ENCODE peak calls at places on chromosomes 4 and X, in ten cellular contexts. One of them, this sample, is unnamed.

GRCh38 chrX:39814391-39814790 is 283.4 kb downstream of the BCOR start:
- DNase-seq in adipocyte: peak
- DNase-seq in DMS153: no peak
- DNase-seq in Karpas-422: peak
- DNase-seq in occipital lobe: no peak
- DNase-seq in RWPE1: peak
- DNase-seq in progenitor cell of endocrine pancreas: no peak
- DNase-seq in stimulated activated effector memory CD8-positive, alpha-beta T cell treated with anti-CD3 and anti-CD28 coated beads, Interleukin-12 subunit alpha, Interleukin-12 subunit beta, amount 100 ng/mL, for 72 hours: peak
- DNase-seq in sciatic nerve: no peak
- DNase-seq in posterior cingulate gyrus: no peak
- DNase-seq in this sample: peak

GRCh38 chr4:42395595-42395994 is 1.7 kb upstream of the SHISA3 start:
- DNase-seq in adipocyte: no peak
- DNase-seq in DMS153: no peak
- DNase-seq in Karpas-422: no peak
- DNase-seq in occipital lobe: no peak
- DNase-seq in RWPE1: no peak
- DNase-seq in progenitor cell of endocrine pancreas: no peak
- DNase-seq in stimulated activated effector memory CD8-positive, alpha-beta T cell treated with anti-CD3 and anti-CD28 coated beads, Interleukin-12 subunit alpha, Interleukin-12 subunit beta, amount 100 ng/mL, for 72 hours: no peak
- DNase-seq in sciatic nerve: no peak
- DNase-seq in posterior cingulate gyrus: no peak
- DNase-seq in this sample: no peak

GRCh38 chr4:87527446-87528240 is 1.5 kb downstream of the SPARCL1 start:
- DNase-seq in adipocyte: no peak
- DNase-seq in DMS153: no peak
- DNase-seq in Karpas-422: no peak
- DNase-seq in occipital lobe: no peak
- DNase-seq in RWPE1: no peak
- DNase-seq in progenitor cell of endocrine pancreas: no peak
- DNase-seq in stimulated activated effector memory CD8-positive, alpha-beta T cell treated with anti-CD3 and anti-CD28 coated beads, Interleukin-12 subunit alpha, Interleukin-12 subunit beta, amount 100 ng/mL, for 72 hours: no peak
- DNase-seq in sciatic nerve: no peak
- DNase-seq in posterior cingulate gyrus: no peak
- DNase-seq in this sample: no peak

GRCh38 chr4:161010227-161010626 is 1153.6 kb downstream of the FSTL5 start:
- DNase-seq in adipocyte: no peak
- DNase-seq in DMS153: no peak
- DNase-seq in Karpas-422: no peak
- DNase-seq in occipital lobe: no peak
- DNase-seq in RWPE1: no peak
- DNase-seq in progenitor cell of endocrine pancreas: no peak
- DNase-seq in stimulated activated effector memory CD8-positive, alpha-beta T cell treated with anti-CD3 and anti-CD28 coated beads, Interleukin-12 subunit alpha, Interleukin-12 subunit beta, amount 100 ng/mL, for 72 hours: no peak
- DNase-seq in sciatic nerve: no peak
- DNase-seq in posterior cingulate gyrus: no peak
- DNase-seq in this sample: no peak

GRCh38 chr4:81482344-81482743 is 10.6 kb upstream of the RASGEF1B start:
- DNase-seq in adipocyte: no peak
- DNase-seq in DMS153: no peak
- DNase-seq in Karpas-422: no peak
- DNase-seq in occipital lobe: no peak
- DNase-seq in RWPE1: no peak
- DNase-seq in progenitor cell of endocrine pancreas: no peak
- DNase-seq in stimulated activated effector memory CD8-positive, alpha-beta T cell treated with anti-CD3 and anti-CD28 coated beads, Interleukin-12 subunit alpha, Interleukin-12 subunit beta, amount 100 ng/mL, for 72 hours: no peak
- DNase-seq in sciatic nerve: no peak
- DNase-seq in posterior cingulate gyrus: no peak
- DNase-seq in this sample: no peak

GRCh38 chrX:106039920-106040319 is 1.4 kb upstream of the SERPINA7 start:
- DNase-seq in adipocyte: peak
- DNase-seq in DMS153: no peak
- DNase-seq in Karpas-422: peak
- DNase-seq in occipital lobe: no peak
- DNase-seq in RWPE1: peak
- DNase-seq in progenitor cell of endocrine pancreas: no peak
- DNase-seq in stimulated activated effector memory CD8-positive, alpha-beta T cell treated with anti-CD3 and anti-CD28 coated beads, Interleukin-12 subunit alpha, Interleukin-12 subunit beta, amount 100 ng/mL, for 72 hours: no peak
- DNase-seq in sciatic nerve: no peak
- DNase-seq in posterior cingulate gyrus: no peak
- DNase-seq in this sample: peak

GRCh38 chr4:3330682-3331081 is 37.9 kb downstream of the RGS12 start:
- DNase-seq in adipocyte: no peak
- DNase-seq in DMS153: no peak
- DNase-seq in Karpas-422: no peak
- DNase-seq in occipital lobe: no peak
- DNase-seq in RWPE1: no peak
- DNase-seq in progenitor cell of endocrine pancreas: no peak
- DNase-seq in stimulated activated effector memory CD8-positive, alpha-beta T cell treated with anti-CD3 and anti-CD28 coated beads, Interleukin-12 subunit alpha, Interleukin-12 subunit beta, amount 100 ng/mL, for 72 hours: no peak
- DNase-seq in sciatic nerve: no peak
- DNase-seq in posterior cingulate gyrus: no peak
- DNase-seq in this sample: peak

GRCh38 chr4:73743825-73744602 is 3.6 kb downstream of the CXCL8 start:
- DNase-seq in adipocyte: no peak
- DNase-seq in DMS153: no peak
- DNase-seq in Karpas-422: no peak
- DNase-seq in occipital lobe: no peak
- DNase-seq in RWPE1: no peak
- DNase-seq in progenitor cell of endocrine pancreas: no peak
- DNase-seq in stimulated activated effector memory CD8-positive, alpha-beta T cell treated with anti-CD3 and anti-CD28 coated beads, Interleukin-12 subunit alpha, Interleukin-12 subunit beta, amount 100 ng/mL, for 72 hours: no peak
- DNase-seq in sciatic nerve: no peak
- DNase-seq in posterior cingulate gyrus: no peak
- DNase-seq in this sample: no peak

GRCh38 chr4:106530034-106530361 is 161.4 kb upstream of the GIMD1 start:
- DNase-seq in adipocyte: no peak
- DNase-seq in DMS153: no peak
- DNase-seq in Karpas-422: no peak
- DNase-seq in occipital lobe: no peak
- DNase-seq in RWPE1: no peak
- DNase-seq in progenitor cell of endocrine pancreas: no peak
- DNase-seq in stimulated activated effector memory CD8-positive, alpha-beta T cell treated with anti-CD3 and anti-CD28 coated beads, Interleukin-12 subunit alpha, Interleukin-12 subunit beta, amount 100 ng/mL, for 72 hours: no peak
- DNase-seq in sciatic nerve: no peak
- DNase-seq in posterior cingulate gyrus: no peak
- DNase-seq in this sample: no peak

GRCh38 chrX:131059231-131059630 is 1.1 kb downstream of the ARHGAP36 start:
- DNase-seq in adipocyte: no peak
- DNase-seq in DMS153: no peak
- DNase-seq in Karpas-422: no peak
- DNase-seq in occipital lobe: no peak
- DNase-seq in RWPE1: no peak
- DNase-seq in progenitor cell of endocrine pancreas: no peak
- DNase-seq in stimulated activated effector memory CD8-positive, alpha-beta T cell treated with anti-CD3 and anti-CD28 coated beads, Interleukin-12 subunit alpha, Interleukin-12 subunit beta, amount 100 ng/mL, for 72 hours: no peak
- DNase-seq in sciatic nerve: no peak
- DNase-seq in posterior cingulate gyrus: no peak
- DNase-seq in this sample: no peak

GRCh38 chr4:109978704-109979103 is 66.0 kb downstream of the EGF start:
- DNase-seq in adipocyte: no peak
- DNase-seq in DMS153: no peak
- DNase-seq in Karpas-422: no peak
- DNase-seq in occipital lobe: no peak
- DNase-seq in RWPE1: no peak
- DNase-seq in progenitor cell of endocrine pancreas: no peak
- DNase-seq in stimulated activated effector memory CD8-positive, alpha-beta T cell treated with anti-CD3 and anti-CD28 coated beads, Interleukin-12 subunit alpha, Interleukin-12 subunit beta, amount 100 ng/mL, for 72 hours: no peak
- DNase-seq in sciatic nerve: no peak
- DNase-seq in posterior cingulate gyrus: no peak
- DNase-seq in this sample: no peak

GRCh38 chrX:43003939-43004338 is 226.0 kb upstream of the PPP1R2C start:
- DNase-seq in adipocyte: no peak
- DNase-seq in DMS153: no peak
- DNase-seq in Karpas-422: no peak
- DNase-seq in occipital lobe: no peak
- DNase-seq in RWPE1: no peak
- DNase-seq in progenitor cell of endocrine pancreas: no peak
- DNase-seq in stimulated activated effector memory CD8-positive, alpha-beta T cell treated with anti-CD3 and anti-CD28 coated beads, Interleukin-12 subunit alpha, Interleukin-12 subunit beta, amount 100 ng/mL, for 72 hours: no peak
- DNase-seq in sciatic nerve: no peak
- DNase-seq in posterior cingulate gyrus: no peak
- DNase-seq in this sample: no peak

GRCh38 chr4:152436384-152436783 is 99.5 kb downstream of the FBXW7 start:
- DNase-seq in adipocyte: no peak
- DNase-seq in DMS153: no peak
- DNase-seq in Karpas-422: peak
- DNase-seq in occipital lobe: no peak
- DNase-seq in RWPE1: no peak
- DNase-seq in progenitor cell of endocrine pancreas: no peak
- DNase-seq in stimulated activated effector memory CD8-positive, alpha-beta T cell treated with anti-CD3 and anti-CD28 coated beads, Interleukin-12 subunit alpha, Interleukin-12 subunit beta, amount 100 ng/mL, for 72 hours: no peak
- DNase-seq in sciatic nerve: no peak
- DNase-seq in posterior cingulate gyrus: no peak
- DNase-seq in this sample: no peak

GRCh38 chrX:10781847-10782530 is 161.6 kb upstream of the MID1 start:
- DNase-seq in adipocyte: no peak
- DNase-seq in DMS153: no peak
- DNase-seq in Karpas-422: no peak
- DNase-seq in occipital lobe: no peak
- DNase-seq in RWPE1: no peak
- DNase-seq in progenitor cell of endocrine pancreas: no peak
- DNase-seq in stimulated activated effector memory CD8-positive, alpha-beta T cell treated with anti-CD3 and anti-CD28 coated beads, Interleukin-12 subunit alpha, Interleukin-12 subunit beta, amount 100 ng/mL, for 72 hours: no peak
- DNase-seq in sciatic nerve: no peak
- DNase-seq in posterior cingulate gyrus: no peak
- DNase-seq in this sample: no peak

GRCh38 chr4:97003715-97004114 is 1139.6 kb downstream of the STPG2 start:
- DNase-seq in adipocyte: no peak
- DNase-seq in DMS153: no peak
- DNase-seq in Karpas-422: no peak
- DNase-seq in occipital lobe: no peak
- DNase-seq in RWPE1: no peak
- DNase-seq in progenitor cell of endocrine pancreas: no peak
- DNase-seq in stimulated activated effector memory CD8-positive, alpha-beta T cell treated with anti-CD3 and anti-CD28 coated beads, Interleukin-12 subunit alpha, Interleukin-12 subunit beta, amount 100 ng/mL, for 72 hours: no peak
- DNase-seq in sciatic nerve: no peak
- DNase-seq in posterior cingulate gyrus: no peak
- DNase-seq in this sample: no peak

GRCh38 chr4:151524610-151525009 is 115.6 kb downstream of the FHIP1A start:
- DNase-seq in adipocyte: no peak
- DNase-seq in DMS153: no peak
- DNase-seq in Karpas-422: no peak
- DNase-seq in occipital lobe: no peak
- DNase-seq in RWPE1: peak
- DNase-seq in progenitor cell of endocrine pancreas: no peak
- DNase-seq in stimulated activated effector memory CD8-positive, alpha-beta T cell treated with anti-CD3 and anti-CD28 coated beads, Interleukin-12 subunit alpha, Interleukin-12 subunit beta, amount 100 ng/mL, for 72 hours: no peak
- DNase-seq in sciatic nerve: no peak
- DNase-seq in posterior cingulate gyrus: no peak
- DNase-seq in this sample: no peak

GRCh38 chr4:1882850-1883271 is 11.7 kb downstream of the NSD2 start:
- DNase-seq in adipocyte: no peak
- DNase-seq in DMS153: no peak
- DNase-seq in Karpas-422: no peak
- DNase-seq in occipital lobe: no peak
- DNase-seq in RWPE1: no peak
- DNase-seq in progenitor cell of endocrine pancreas: no peak
- DNase-seq in stimulated activated effector memory CD8-positive, alpha-beta T cell treated with anti-CD3 and anti-CD28 coated beads, Interleukin-12 subunit alpha, Interleukin-12 subunit beta, amount 100 ng/mL, for 72 hours: no peak
- DNase-seq in sciatic nerve: no peak
- DNase-seq in posterior cingulate gyrus: no peak
- DNase-seq in this sample: no peak

GRCh38 chrX:154373340-154374306 is 811 bp downstream of the FLNA start:
- DNase-seq in adipocyte: peak
- DNase-seq in DMS153: peak
- DNase-seq in Karpas-422: peak
- DNase-seq in occipital lobe: peak
- DNase-seq in RWPE1: peak
- DNase-seq in progenitor cell of endocrine pancreas: peak
- DNase-seq in stimulated activated effector memory CD8-positive, alpha-beta T cell treated with anti-CD3 and anti-CD28 coated beads, Interleukin-12 subunit alpha, Interleukin-12 subunit beta, amount 100 ng/mL, for 72 hours: no peak
- DNase-seq in sciatic nerve: peak
- DNase-seq in posterior cingulate gyrus: peak
- DNase-seq in this sample: peak

GRCh38 chr4:5409980-5410618 is 298.3 kb downstream of the EVC2 start:
- DNase-seq in adipocyte: no peak
- DNase-seq in DMS153: no peak
- DNase-seq in Karpas-422: no peak
- DNase-seq in occipital lobe: no peak
- DNase-seq in RWPE1: no peak
- DNase-seq in progenitor cell of endocrine pancreas: no peak
- DNase-seq in stimulated activated effector memory CD8-positive, alpha-beta T cell treated with anti-CD3 and anti-CD28 coated beads, Interleukin-12 subunit alpha, Interleukin-12 subunit beta, amount 100 ng/mL, for 72 hours: no peak
- DNase-seq in sciatic nerve: no peak
- DNase-seq in posterior cingulate gyrus: no peak
- DNase-seq in this sample: no peak

GRCh38 chr4:65383589-65384305 is 286.5 kb downstream of the EPHA5 start:
- DNase-seq in adipocyte: peak
- DNase-seq in DMS153: no peak
- DNase-seq in Karpas-422: no peak
- DNase-seq in occipital lobe: no peak
- DNase-seq in RWPE1: peak
- DNase-seq in progenitor cell of endocrine pancreas: no peak
- DNase-seq in stimulated activated effector memory CD8-positive, alpha-beta T cell treated with anti-CD3 and anti-CD28 coated beads, Interleukin-12 subunit alpha, Interleukin-12 subunit beta, amount 100 ng/mL, for 72 hours: no peak
- DNase-seq in sciatic nerve: no peak
- DNase-seq in posterior cingulate gyrus: no peak
- DNase-seq in this sample: no peak

GRCh38 chr4:85734446-85734845 is 259.5 kb downstream of the ARHGAP24 start:
- DNase-seq in adipocyte: no peak
- DNase-seq in DMS153: no peak
- DNase-seq in Karpas-422: no peak
- DNase-seq in occipital lobe: no peak
- DNase-seq in RWPE1: no peak
- DNase-seq in progenitor cell of endocrine pancreas: no peak
- DNase-seq in stimulated activated effector memory CD8-positive, alpha-beta T cell treated with anti-CD3 and anti-CD28 coated beads, Interleukin-12 subunit alpha, Interleukin-12 subunit beta, amount 100 ng/mL, for 72 hours: no peak
- DNase-seq in sciatic nerve: no peak
- DNase-seq in posterior cingulate gyrus: no peak
- DNase-seq in this sample: no peak

GRCh38 chr4:56215901-56216300 is 171.4 kb downstream of the AASDH start:
- DNase-seq in adipocyte: no peak
- DNase-seq in DMS153: no peak
- DNase-seq in Karpas-422: no peak
- DNase-seq in occipital lobe: no peak
- DNase-seq in RWPE1: peak
- DNase-seq in progenitor cell of endocrine pancreas: no peak
- DNase-seq in stimulated activated effector memory CD8-positive, alpha-beta T cell treated with anti-CD3 and anti-CD28 coated beads, Interleukin-12 subunit alpha, Interleukin-12 subunit beta, amount 100 ng/mL, for 72 hours: no peak
- DNase-seq in sciatic nerve: no peak
- DNase-seq in posterior cingulate gyrus: no peak
- DNase-seq in this sample: peak

GRCh38 chrX:100194073-100194775 is 215.8 kb downstream of the PCDH19 start:
- DNase-seq in adipocyte: no peak
- DNase-seq in DMS153: no peak
- DNase-seq in Karpas-422: no peak
- DNase-seq in occipital lobe: no peak
- DNase-seq in RWPE1: no peak
- DNase-seq in progenitor cell of endocrine pancreas: no peak
- DNase-seq in stimulated activated effector memory CD8-positive, alpha-beta T cell treated with anti-CD3 and anti-CD28 coated beads, Interleukin-12 subunit alpha, Interleukin-12 subunit beta, amount 100 ng/mL, for 72 hours: no peak
- DNase-seq in sciatic nerve: no peak
- DNase-seq in posterior cingulate gyrus: no peak
- DNase-seq in this sample: no peak

GRCh38 chr4:5955201-5955821 is 62.4 kb upstream of the CRMP1 start:
- DNase-seq in adipocyte: no peak
- DNase-seq in DMS153: peak
- DNase-seq in Karpas-422: no peak
- DNase-seq in occipital lobe: no peak
- DNase-seq in RWPE1: no peak
- DNase-seq in progenitor cell of endocrine pancreas: no peak
- DNase-seq in stimulated activated effector memory CD8-positive, alpha-beta T cell treated with anti-CD3 and anti-CD28 coated beads, Interleukin-12 subunit alpha, Interleukin-12 subunit beta, amount 100 ng/mL, for 72 hours: no peak
- DNase-seq in sciatic nerve: peak
- DNase-seq in posterior cingulate gyrus: no peak
- DNase-seq in this sample: no peak

GRCh38 chrX:151359931-151360871 is 36.8 kb upstream of the VMA21 start:
- DNase-seq in adipocyte: peak
- DNase-seq in DMS153: peak
- DNase-seq in Karpas-422: peak
- DNase-seq in occipital lobe: no peak
- DNase-seq in RWPE1: peak
- DNase-seq in progenitor cell of endocrine pancreas: peak
- DNase-seq in stimulated activated effector memory CD8-positive, alpha-beta T cell treated with anti-CD3 and anti-CD28 coated beads, Interleukin-12 subunit alpha, Interleukin-12 subunit beta, amount 100 ng/mL, for 72 hours: peak
- DNase-seq in sciatic nerve: no peak
- DNase-seq in posterior cingulate gyrus: no peak
- DNase-seq in this sample: peak

GRCh38 chr4:70236125-70236524 is 6.3 kb upstream of the CSN3 start:
- DNase-seq in adipocyte: peak
- DNase-seq in DMS153: no peak
- DNase-seq in Karpas-422: no peak
- DNase-seq in occipital lobe: no peak
- DNase-seq in RWPE1: no peak
- DNase-seq in progenitor cell of endocrine pancreas: no peak
- DNase-seq in stimulated activated effector memory CD8-positive, alpha-beta T cell treated with anti-CD3 and anti-CD28 coated beads, Interleukin-12 subunit alpha, Interleukin-12 subunit beta, amount 100 ng/mL, for 72 hours: no peak
- DNase-seq in sciatic nerve: no peak
- DNase-seq in posterior cingulate gyrus: no peak
- DNase-seq in this sample: no peak

GRCh38 chr4:83535945-83536648 is at the start of gene GPAT3:
- DNase-seq in adipocyte: peak
- DNase-seq in DMS153: peak
- DNase-seq in Karpas-422: no peak
- DNase-seq in occipital lobe: peak
- DNase-seq in RWPE1: peak
- DNase-seq in progenitor cell of endocrine pancreas: peak
- DNase-seq in stimulated activated effector memory CD8-positive, alpha-beta T cell treated with anti-CD3 and anti-CD28 coated beads, Interleukin-12 subunit alpha, Interleukin-12 subunit beta, amount 100 ng/mL, for 72 hours: peak
- DNase-seq in sciatic nerve: peak
- DNase-seq in posterior cingulate gyrus: peak
- DNase-seq in this sample: peak

GRCh38 chrX:63658920-63659319 is 126.1 kb downstream of the ARHGEF9 start:
- DNase-seq in adipocyte: no peak
- DNase-seq in DMS153: no peak
- DNase-seq in Karpas-422: no peak
- DNase-seq in occipital lobe: no peak
- DNase-seq in RWPE1: no peak
- DNase-seq in progenitor cell of endocrine pancreas: no peak
- DNase-seq in stimulated activated effector memory CD8-positive, alpha-beta T cell treated with anti-CD3 and anti-CD28 coated beads, Interleukin-12 subunit alpha, Interleukin-12 subunit beta, amount 100 ng/mL, for 72 hours: no peak
- DNase-seq in sciatic nerve: no peak
- DNase-seq in posterior cingulate gyrus: no peak
- DNase-seq in this sample: no peak

This sample was measured in NB4.